ENCODE peak calls at places on chromosomes 11 and 22, in nine cellular contexts. B is fibroblast of lung; N is right lobe of liver; P is IMR-90; T is colonic mucosa; V is adipocyte; S is GM23338; I is CD8-positive, alpha-beta memory T cell; F is Caco-2. K is an unnamed sample.

GRCh38 chr11:62574363-62575057 is 819 bp upstream of the EEF1G start:
- DNase-seq in I (no peak), N (peak; percentile 69), F (no peak), P (peak; percentile 29), S (peak; percentile 50), B (no peak), V (peak; percentile 61), T (peak; percentile 50), K (no peak)

GRCh38 chr22:44538071-44538470 is 40.0 kb upstream of the RTL6 start:
- DNase-seq in N (no peak), B (no peak), P (peak; percentile 43), I (no peak), V (peak; percentile 61), S (no peak), F (no peak), T (no peak), K (no peak)

GRCh38 chr22:22810018-22810427 is 77.6 kb upstream of the IGLL5 start:
- DNase-seq in S (no peak), P (peak; percentile 30), I (peak; percentile 74), B (peak; percentile 21), N (no peak), T (no peak), F (peak; percentile 65), V (peak; percentile 32), K (peak; percentile 44)

GRCh38 chr11:133821776-133822175 is 23.5 kb downstream of the SPATA19 start:
- DNase-seq in F (peak; percentile 72), N (no peak), T (peak; percentile 46), I (no peak), V (no peak), P (no peak), S (peak; percentile 93), B (peak; percentile 2), K (no peak)

GRCh38 chr22:39592104-39593060 is 21.8 kb downstream of the CACNA1I start:
- DNase-seq in V (peak; percentile 84), T (no peak), I (no peak), S (no peak), P (peak; percentile 80), N (no peak), F (no peak), B (peak; percentile 77), K (peak; percentile 87)

GRCh38 chr11:15093432-15093831 is 20.0 kb downstream of the CALCB start:
- DNase-seq in P (no peak), I (no peak), B (no peak), S (no peak), N (no peak), F (no peak), V (no peak), T (no peak), K (no peak)

GRCh38 chr11:102317099-102317767 is at the start of gene BIRC3:
- DNase-seq in B (peak; percentile 88), V (peak; percentile 85), F (peak; percentile 94), T (peak; percentile 92), S (peak; percentile 82), N (peak; percentile 93), P (peak; percentile 98), I (peak; percentile 97), K (peak; percentile 73)

GRCh38 chr22:20545681-20546521 is 38.5 kb downstream of the MED15 start:
- DNase-seq in V (no peak), I (no peak), S (no peak), P (no peak), F (no peak), N (peak; percentile 31), T (no peak), B (no peak), K (no peak)

GRCh38 chr11:34881900-34882299 is 34.3 kb downstream of the APIP start:
- DNase-seq in T (no peak), I (no peak), S (no peak), N (no peak), F (no peak), B (no peak), P (no peak), V (no peak), K (no peak)

GRCh38 chr11:45238724-45239123 is 47.4 kb downstream of the SYT13 start:
- DNase-seq in T (no peak), I (no peak), S (no peak), N (no peak), F (no peak), V (peak; percentile 64), P (peak; percentile 84), B (peak; percentile 21), K (no peak)

GRCh38 chr11:33475999-33476398 is 218.8 kb downstream of the HIPK3 start:
- DNase-seq in I (no peak), T (no peak), F (no peak), B (peak; percentile 66), S (no peak), P (peak; percentile 57), V (peak; percentile 43), N (no peak), K (no peak)

GRCh38 chr11:34348919-34349318 is 8.9 kb downstream of the ABTB2 start:
- DNase-seq in S (no peak), P (peak; percentile 33), F (no peak), T (no peak), N (no peak), I (no peak), V (no peak), B (peak; percentile 47), K (no peak)

GRCh38 chr11:35487532-35488078 is 37.8 kb downstream of the PAMR1 start:
- DNase-seq in B (peak; percentile 79), V (peak; percentile 71), F (peak; percentile 44), T (peak; percentile 36), I (no peak), S (peak; percentile 94), N (no peak), P (peak; percentile 82), K (peak; percentile 64)

GRCh38 chr22:30575859-30576258 is 1.4 kb upstream of the GAL3ST1 start:
- DNase-seq in I (no peak), N (no peak), T (peak; percentile 40), F (no peak), S (no peak), P (no peak), B (no peak), V (no peak), K (no peak)

GRCh38 chr11:107928767-107929507 is 689 bp downstream of the RAB39A start:
- DNase-seq in B (no peak), N (peak; percentile 55), F (no peak), T (peak; percentile 27), I (peak; percentile 0), S (peak; percentile 65), V (no peak), P (no peak), K (no peak)

GRCh38 chr22:46355369-46355995 is 20.0 kb downstream of the TRMU start:
- DNase-seq in F (peak; percentile 75), P (peak; percentile 40), T (peak; percentile 76), N (peak; percentile 75), V (peak; percentile 82), S (peak; percentile 89), B (peak; percentile 48), I (peak; percentile 46), K (peak; percentile 60)
- H3K4me1 ChIP-seq in F (no peaks in the 10 kb centered on the region), P (no peaks in the 10 kb centered on the region), T (no peaks in the 10 kb centered on the region), N (no peaks in the 10 kb centered on the region), V (no peaks in the 10 kb centered on the region), S (no peaks in the 10 kb centered on the region), B (no peaks in the 10 kb centered on the region), I (no peaks in the 10 kb centered on the region), K (no peaks in the 10 kb centered on the region)

DNA sequence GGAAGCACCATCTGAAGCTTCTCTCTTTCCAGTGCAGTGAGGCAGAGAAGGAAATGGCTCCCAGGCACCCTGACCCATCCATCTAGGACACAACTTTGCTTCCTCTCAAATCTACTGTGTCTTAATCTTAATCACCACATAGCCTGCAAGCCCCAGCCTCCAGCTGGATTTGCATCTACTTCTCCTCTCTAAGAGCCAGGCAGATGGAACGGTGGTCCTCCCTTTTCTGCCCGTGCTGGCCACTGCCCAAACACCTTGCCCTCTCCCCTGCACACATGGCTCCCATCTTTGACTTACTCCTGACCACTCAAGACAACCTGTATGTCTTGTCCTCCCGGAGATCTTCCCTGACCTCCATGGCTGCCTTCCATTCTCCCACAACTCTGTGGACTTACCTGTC is 7.4 kb downstream of the MS4A10 start:
- DNase-seq in B (no peak), S (no peak), F (no peak), V (no peak), I (no peak), T (no peak), P (no peak), N (no peak), K (no peak)
- H3K27me3 ChIP-seq in B (peaks cover 5% of the 10 kb centered on the region), S (no peaks in the 10 kb centered on the region), F (no peaks in the 10 kb centered on the region), V (peaks cover 42% of the 10 kb centered on the region), I (no peaks in the 10 kb centered on the region), T (no peaks in the 10 kb centered on the region), P (peaks cover 43% of the 10 kb centered on the region), N (no peaks in the 10 kb centered on the region), K (peaks cover 2% of the 10 kb centered on the region)

DNA sequence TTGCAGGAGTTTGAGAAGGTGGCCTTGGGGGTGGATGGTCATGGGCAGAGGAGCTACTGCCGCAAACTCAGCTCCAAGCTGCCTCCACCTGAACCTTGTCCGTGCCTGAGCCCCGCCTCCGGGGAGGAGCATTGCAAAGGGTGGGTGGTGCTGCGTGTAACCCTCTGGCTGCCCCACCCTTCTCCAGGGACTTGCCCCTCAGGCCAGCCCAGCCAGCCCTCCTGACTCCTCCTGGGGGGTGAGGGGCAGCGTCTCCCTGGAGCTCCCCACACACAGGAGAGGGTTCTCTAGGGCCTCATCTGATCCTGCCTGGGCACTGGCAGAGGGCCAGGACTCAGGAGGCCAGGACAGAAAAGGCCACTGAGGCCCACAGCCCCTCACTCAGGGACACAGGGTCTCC is 12.6 kb downstream of the BRSK2 start:
- DNase-seq in I (no peak), S (no peak), T (no peak), F (no peak), V (no peak), B (no peak), N (no peak), P (no peak), K (no peak)
- H3K4me1 ChIP-seq in I (no peaks in the 10 kb centered on the region), S (no peaks in the 10 kb centered on the region), T (no peaks in the 10 kb centered on the region), F (no peaks in the 10 kb centered on the region), V (no peaks in the 10 kb centered on the region), B (no peaks in the 10 kb centered on the region), N (no peaks in the 10 kb centered on the region), P (no peaks in the 10 kb centered on the region), K (no peaks in the 10 kb centered on the region)

GRCh38 chr11:17581732-17582053 is 34.6 kb downstream of the OTOG start:
- DNase-seq in S (no peak), V (no peak), T (no peak), N (no peak), I (no peak), F (no peak), B (no peak), P (no peak), K (peak; percentile 29)
- H3K27me3 ChIP-seq in S (no peaks in the 10 kb centered on the region), V (peaks cover 49% of the 10 kb centered on the region), T (no peaks in the 10 kb centered on the region), N (no peaks in the 10 kb centered on the region), I (no peaks in the 10 kb centered on the region), F (no peaks in the 10 kb centered on the region), B (no peaks in the 10 kb centered on the region), P (peaks cover 1% of the 10 kb centered on the region), K (peaks cover 30% of the 10 kb centered on the region)

DNA sequence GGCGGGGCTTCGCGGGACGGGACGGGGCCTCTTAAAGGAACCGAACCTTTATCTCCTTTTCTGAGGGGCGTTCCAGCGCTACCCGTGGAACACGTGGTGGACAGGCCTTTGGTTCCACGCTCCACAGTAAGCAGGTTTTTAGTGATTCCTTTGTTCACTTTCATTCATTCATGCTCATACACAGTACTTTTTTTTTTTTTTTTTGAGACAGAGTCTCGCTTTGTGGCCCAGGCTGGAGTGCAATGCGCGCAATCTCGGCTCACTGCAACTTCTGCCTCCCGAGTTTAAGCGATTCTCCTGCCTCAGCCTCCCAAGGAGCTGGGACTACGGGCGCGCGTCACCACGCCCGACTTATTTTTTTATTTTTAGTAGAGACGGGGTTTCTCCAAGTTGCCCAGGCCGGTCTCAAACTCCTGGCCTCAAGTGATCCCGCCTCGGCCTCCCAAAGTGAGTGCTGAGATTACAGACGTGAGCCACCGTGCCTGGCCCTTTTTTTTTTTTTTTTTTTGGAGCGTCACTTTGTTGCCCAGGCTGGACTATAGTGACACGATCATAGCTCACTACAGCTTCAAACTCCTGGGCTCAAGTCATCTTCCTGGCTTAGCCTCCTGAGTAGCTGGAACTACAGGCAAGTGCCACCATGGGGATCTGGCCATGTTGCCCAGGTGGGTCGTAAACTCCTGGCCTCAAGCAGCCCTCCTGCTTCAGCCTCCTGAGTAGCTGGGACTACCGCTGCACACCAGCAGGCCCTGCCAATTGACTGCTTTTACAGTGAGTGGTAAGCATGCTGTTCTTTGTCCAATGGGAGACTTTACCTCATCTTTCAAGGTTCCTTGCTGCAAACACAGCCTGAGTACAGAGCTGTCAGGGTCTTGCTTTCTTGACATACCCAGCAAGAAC is 479 bp upstream of the CENPM start:
- DNase-seq in B (no peak), T (no peak), I (no peak), S (no peak), F (no peak), P (no peak), N (no peak), V (no peak), K (no peak)
- H3K4me1 ChIP-seq in B (peaks cover 7% of the 10 kb centered on the region), T (peaks cover 8% of the 10 kb centered on the region), I (peaks cover 18% of the 10 kb centered on the region), S (peaks cover 35% of the 10 kb centered on the region), F (peaks cover 11% of the 10 kb centered on the region), P (peaks cover 8% of the 10 kb centered on the region), N (no peaks in the 10 kb centered on the region), V (peaks cover 9% of the 10 kb centered on the region), K (peaks cover 24% of the 10 kb centered on the region)